ENCODE peak calls at places on chromosomes 13 and 19, in six cellular contexts. M is stomach; O is CD4-positive, alpha-beta T cell; B is GM12878; U is tibial nerve; A is endodermal cell. D is an unnamed sample.

GRCh38 chr13:27182844-27183497 is 11.4 kb upstream of the USP12 start:
- DNase-seq in M (peak; percentile 43), O (no peak), B (no peak), U (peak; percentile 28), A (no peak), D (no peak)

GRCh38 chr19:49808762-49809154 is 4.3 kb downstream of the FUZ start:
- DNase-seq in U (peak; percentile 97), A (peak; percentile 99), M (peak; percentile 96), B (no peak), O (peak; percentile 90), D (peak; percentile 63)

GRCh38 chr19:575527-576506 is 3.4 kb downstream of the BSG start:
- DNase-seq in O (no peak), A (peak; percentile 55), M (peak; percentile 81), B (no peak), U (no peak), D (peak; percentile 12)

GRCh38 chr13:31896427-31896826 is 135.1 kb upstream of the FRY start:
- DNase-seq in O (no peak), A (no peak), B (no peak), M (no peak), U (peak; percentile 20), D (no peak)

GRCh38 chr19:39768811-39769210 is 9.8 kb upstream of the LEUTX start:
- DNase-seq in M (no peak), A (no peak), U (no peak), O (no peak), B (no peak), D (no peak)

GRCh38 chr13:106548064-106548696 is 12.7 kb upstream of the EFNB2 start:
- DNase-seq in B (no peak), O (no peak), A (no peak), U (no peak), M (no peak), D (no peak)

GRCh38 chr19:34818270-34818669 is 45.3 kb upstream of the ZNF599 start:
- DNase-seq in M (no peak), O (no peak), A (no peak), U (no peak), B (no peak), D (no peak)

GRCh38 chr13:100514788-100515409 is 73.7 kb downstream of the GGACT start:
- DNase-seq in M (peak; percentile 80), A (peak; percentile 93), B (peak; percentile 27), O (peak; percentile 57), U (peak; percentile 80), D (peak; percentile 59)

GRCh38 chr13:101955764-101956163 is 446.1 kb downstream of the FGF14 start:
- DNase-seq in U (no peak), B (no peak), M (no peak), A (no peak), O (no peak), D (no peak)

GRCh38 chr19:6593651-6594416 is 2.9 kb upstream of the CD70 start:
- DNase-seq in O (no peak), M (no peak), A (no peak), B (no peak), U (no peak), D (no peak)

GRCh38 chr19:21907516-21907915 is 71.5 kb upstream of the ZNF43 start:
- DNase-seq in A (no peak), O (no peak), M (no peak), U (no peak), B (no peak), D (no peak)

GRCh38 chr19:13906525-13906904 is 514 bp downstream of the CC2D1A start:
- DNase-seq in U (no peak), O (no peak), M (peak; percentile 63), B (no peak), A (peak; percentile 61), D (no peak)

GRCh38 chr19:8900421-8900820 is 68.2 kb downstream of the MBD3L1 start:
- DNase-seq in A (no peak), B (no peak), M (no peak), O (no peak), U (no peak), D (no peak)

GRCh38 chr13:74032325-74032724 is 101.9 kb downstream of the KLF12 start:
- DNase-seq in A (no peak), U (no peak), O (no peak), M (no peak), B (no peak), D (no peak)

GRCh38 chr13:110760611-110761010 is 47.1 kb downstream of the ING1 start:
- DNase-seq in A (no peak), M (no peak), O (no peak), U (no peak), B (no peak), D (no peak)

GRCh38 chr13:85853161-85853894 is 54.1 kb upstream of the SLITRK6 start:
- DNase-seq in M (no peak), U (no peak), O (no peak), A (no peak), B (no peak), D (no peak)

GRCh38 chr13:110536006-110536693 is 25.4 kb downstream of the RAB20 start:
- DNase-seq in B (no peak), A (no peak), U (peak; percentile 52), M (no peak), O (no peak), D (peak; percentile 31)

GRCh38 chr13:112061367-112062046 is 5.4 kb upstream of the SOX1 start:
- DNase-seq in U (no peak), M (no peak), A (peak; percentile 62), O (no peak), B (no peak), D (no peak)

GRCh38 chr13:34334984-34335661 is 517.2 kb downstream of the RFC3 start:
- DNase-seq in U (no peak), O (no peak), M (no peak), A (no peak), B (no peak), D (no peak)

GRCh38 chr19:18424122-18424889 is 5.1 kb downstream of the SSBP4 start:
- DNase-seq in B (no peak), A (peak; percentile 47), O (no peak), M (no peak), U (no peak), D (no peak)

GRCh38 chr19:52748336-52748950 is 13.6 kb upstream of the ZNF611 start:
- DNase-seq in O (no peak), B (peak; percentile 4), M (no peak), U (no peak), A (no peak), D (no peak)

GRCh38 chr13:23667750-23668149 is 97.5 kb downstream of the TNFRSF19 start:
- DNase-seq in M (no peak), U (no peak), B (no peak), A (no peak), O (no peak), D (no peak)

GRCh38 chr13:66154981-66155380 is 1075.2 kb downstream of the PCDH9 start:
- DNase-seq in O (no peak), A (no peak), U (no peak), B (no peak), M (no peak), D (no peak)

GRCh38 chr19:292951-293350 is 1.7 kb upstream of the PLPP2 start:
- DNase-seq in M (peak; percentile 11), O (no peak), U (no peak), B (no peak), A (peak; percentile 44), D (no peak)

GRCh38 chr19:28680091-28680490 is 532.9 kb downstream of the UQCRFS1 start:
- DNase-seq in A (no peak), B (no peak), U (no peak), O (no peak), M (no peak), D (no peak)
- H3K27ac ChIP-seq in A (no peak overlapping the region), B (no peak overlapping the region), U (no peak overlapping the region), O (no peak overlapping the region), M (no peak overlapping the region), D (no peak overlapping the region)

DNA sequence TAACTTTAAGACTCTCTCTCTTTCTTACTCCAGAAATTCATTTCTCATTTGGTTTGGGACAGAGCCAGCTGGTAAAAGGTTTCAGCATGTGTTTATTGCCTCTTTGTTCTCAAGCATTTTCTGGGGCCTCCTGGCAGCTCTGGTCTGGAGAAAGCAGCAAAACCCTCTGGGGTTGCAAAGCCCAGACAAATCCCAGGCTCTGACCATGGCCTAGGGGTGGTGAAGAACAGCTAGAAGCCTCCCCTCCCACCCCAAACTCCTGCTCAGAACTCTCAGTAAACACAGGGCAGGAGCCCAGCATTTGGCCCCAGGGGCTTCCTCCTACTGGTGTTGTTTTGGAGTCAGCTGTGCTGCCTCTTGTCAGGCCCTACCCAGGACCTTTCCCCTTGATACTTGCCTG is 124.2 kb upstream of the SERP2 start:
- DNase-seq in M (no peak), U (peak; percentile 76), B (no peak), O (no peak), A (no peak), D (no peak)
- H3K27ac ChIP-seq in M (no peak overlapping the region), U (peak overlapping the region; percentile 51), B (no peak overlapping the region), O (no peak overlapping the region), A (no peak overlapping the region), D (peak overlapping the region; percentile 53)

DNA sequence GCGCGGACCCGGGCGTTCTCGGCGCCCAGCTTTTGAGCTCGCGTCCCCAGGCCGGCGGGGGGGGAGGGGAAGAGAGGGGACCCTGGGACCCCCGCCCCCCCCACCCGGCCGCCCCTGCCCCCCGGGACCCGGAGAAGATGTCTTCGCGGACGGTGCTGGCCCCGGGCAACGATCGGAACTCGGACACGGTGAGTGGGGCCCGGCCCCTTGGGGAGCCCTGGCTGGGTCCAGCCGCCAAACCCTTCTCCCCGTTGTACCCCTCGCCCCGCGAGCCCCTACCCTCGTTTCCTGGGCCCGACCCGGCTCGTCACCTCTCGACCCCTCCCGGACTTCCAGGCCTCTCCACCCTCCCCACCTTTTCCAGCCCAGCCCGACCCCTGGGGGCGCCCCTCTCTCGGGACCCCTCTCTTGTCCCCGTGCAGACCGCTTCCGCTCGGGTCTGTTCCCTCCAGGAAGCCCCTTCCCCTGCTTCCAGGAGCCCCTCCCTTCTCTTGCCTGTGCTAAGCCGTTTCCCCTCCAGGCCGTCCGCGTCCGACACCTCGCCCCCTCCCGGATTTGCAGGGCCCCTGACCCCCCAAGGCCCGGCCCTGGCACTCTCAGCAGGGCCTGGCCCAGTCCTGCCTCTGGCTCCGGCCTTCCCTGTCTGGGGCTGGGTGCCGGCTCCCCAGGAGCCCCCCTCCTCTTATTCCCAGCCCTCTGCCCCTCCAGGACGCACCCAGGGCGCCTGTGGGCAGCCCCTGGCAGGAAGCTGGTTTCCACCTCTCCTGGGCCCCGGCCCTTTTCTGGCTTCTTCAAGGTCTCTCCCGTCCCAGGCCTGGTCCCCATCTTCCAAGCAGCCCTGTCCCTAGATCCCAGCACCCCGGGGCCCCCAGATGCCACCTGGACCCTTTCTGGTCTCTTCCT is 632 bp downstream of the MARK4 start:
- DNase-seq in M (no peak), O (no peak), A (peak; percentile 76), U (no peak), B (no peak), D (no peak)
- H3K27ac ChIP-seq in M (peak overlapping the region; percentile 14), O (no peak overlapping the region), A (peak overlapping the region; percentile 24), U (peak overlapping the region; percentile 77), B (peak overlapping the region; percentile 53), D (no peak overlapping the region)

DNA sequence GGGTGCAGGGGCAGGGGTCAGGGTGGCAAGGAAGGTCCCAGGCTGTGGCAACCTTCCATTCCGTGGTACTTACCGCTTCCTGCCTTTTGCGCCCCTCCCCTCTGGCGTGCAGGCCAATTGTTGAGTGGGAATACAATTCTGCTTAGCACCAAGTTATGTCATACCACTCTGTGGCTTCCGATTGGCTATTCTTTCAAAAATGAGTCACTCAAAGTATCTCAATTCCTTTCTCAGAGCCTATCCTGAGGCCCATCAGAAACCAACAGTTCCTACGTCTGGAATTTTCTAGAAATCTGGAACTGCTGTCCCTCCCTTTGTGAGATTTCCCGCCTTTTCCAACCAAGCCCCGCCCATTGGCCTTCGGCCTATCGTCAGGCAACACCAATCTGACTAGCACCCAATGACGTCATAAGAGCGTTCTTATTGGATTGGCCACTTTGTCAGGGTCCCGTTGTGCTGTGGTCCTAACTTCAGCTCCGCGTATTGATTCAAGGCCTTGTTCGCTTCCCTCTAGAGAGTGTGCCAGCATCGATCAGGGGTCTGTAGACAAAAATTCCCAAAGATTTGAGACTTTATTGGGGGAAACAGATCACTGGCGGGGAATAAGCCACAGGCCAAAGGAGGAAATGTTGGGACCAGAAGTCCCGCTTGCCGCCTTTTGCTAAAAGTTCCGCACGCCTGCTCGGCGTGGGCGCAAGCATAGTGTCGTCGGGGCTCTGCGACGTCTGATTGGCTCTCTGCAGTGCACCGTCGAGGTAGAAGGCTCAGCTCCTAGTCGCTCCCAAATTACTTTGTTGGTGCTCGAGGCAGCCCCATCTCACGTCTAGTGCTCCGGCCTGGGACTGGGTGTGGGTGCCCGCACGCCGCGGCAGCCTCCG is 11.7 kb downstream of the NTN5 start:
- DNase-seq in A (peak; percentile 86), O (peak; percentile 74), B (peak; percentile 83), M (peak; percentile 92), U (peak; percentile 90), D (peak; percentile 28)
- H3K27ac ChIP-seq in A (no peak overlapping the region), O (peak overlapping the region; percentile 42), B (peak overlapping the region; percentile 96), M (no peak overlapping the region), U (peak overlapping the region; percentile 34), D (peak overlapping the region; percentile 37)

D was measured in caudate nucleus.